ENCODE peak calls at places on chromosomes 16 and 17, in four cellular contexts. M is heart right ventricle, R is neural progenitor cell, J is uterus. T is an unnamed sample. For H3K9me3, the result is how much of the 10 kb centered on the place peaks cover.

GRCh38 chr17:6323626-6324356 is 111.1 kb downstream of the AIPL1 start:
- DNase-seq in M (peak), R (no peak), J (peak), T (no peak)

GRCh38 chr17:64739316-64740058 is 77.4 kb upstream of the SMURF2 start:
- DNase-seq in M (no peak), J (no peak), R (peak), T (no peak)

GRCh38 chr17:48293319-48294192 is 136.5 kb downstream of the SKAP1 start:
- DNase-seq in R (no peak), M (no peak), J (no peak), T (no peak)

GRCh38 chr16:15542261-15542660 is 100.7 kb downstream of the MARF1 start:
- DNase-seq in R (no peak), M (no peak), J (no peak), T (no peak)

GRCh38 chr17:60392845-60393702 is 1.1 kb upstream of the USP32 start:
- DNase-seq in R (peak), M (peak), J (peak), T (peak)

GRCh38 chr16:87305505-87306391 is 11.4 kb downstream of the C16orf95 start:
- DNase-seq in J (no peak), R (peak), M (no peak), T (no peak)

GRCh38 chr16:72836985-72837384 is 210.9 kb downstream of the ZFHX3 start:
- DNase-seq in R (peak), J (no peak), M (no peak), T (no peak)

GRCh38 chr17:15403276-15403939 is 62.0 kb upstream of the TEKT3 start:
- DNase-seq in R (no peak), J (no peak), M (no peak), T (no peak)

GRCh38 chr17:61600621-61601020 is 9.6 kb upstream of the NACA2 start:
- DNase-seq in J (no peak), M (no peak), R (no peak), T (no peak)

DNA sequence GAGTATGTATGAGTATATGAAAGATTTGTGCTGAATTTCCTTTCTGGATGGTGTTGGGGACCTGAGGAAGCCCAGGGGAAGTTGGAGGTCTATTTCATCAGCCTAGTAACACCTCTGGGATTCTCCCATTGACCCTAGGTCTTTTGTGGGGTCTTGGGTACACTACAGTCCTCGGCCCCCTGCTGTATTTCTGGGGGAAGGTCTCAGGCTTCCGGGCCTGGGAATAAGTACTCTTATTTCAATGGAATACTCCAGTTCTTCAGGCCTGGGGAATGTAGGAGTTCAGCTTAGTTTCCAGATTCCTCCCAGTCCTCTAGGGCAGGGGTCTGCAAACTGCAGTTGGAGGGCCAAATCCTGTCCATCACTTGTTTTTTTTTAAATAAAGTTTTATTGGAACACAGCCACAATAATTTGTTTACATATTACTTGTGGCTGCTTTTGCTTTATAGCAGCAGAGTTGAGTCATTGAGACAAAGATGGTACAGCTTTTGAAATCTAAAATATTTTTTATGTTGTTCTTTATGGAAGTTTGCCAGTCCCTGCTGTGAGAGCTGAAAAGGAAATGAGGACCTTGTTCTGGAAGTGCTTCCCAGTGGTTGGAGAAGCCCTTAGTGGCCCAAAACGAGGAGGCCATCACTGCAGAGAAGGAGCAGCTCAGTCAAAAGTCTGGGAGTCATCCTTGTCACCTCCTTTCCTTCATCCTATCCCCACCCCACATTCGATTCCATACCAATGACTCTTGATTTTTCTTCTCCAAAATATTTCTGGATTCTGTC is 142.5 kb upstream of the HS3ST2 start:
- DNase-seq in M (no peak), R (peak), J (no peak), T (no peak)
- TF ChIP-seq CTCF in M (no peak), R (no peak), J (no peak), T (no peak)

GRCh38 chr16:68574479-68574878 is 35.4 kb downstream of the ZFP90 start:
- DNase-seq in R (no peak), M (no peak), J (no peak), T (no peak)
- H3K9me3 ChIP-seq in R (under half), M (half or more), J (under half), T (half or more)

GRCh38 chr16:17972460-17972943 is 364.0 kb downstream of the NPIPA8 start:
- DNase-seq in J (no peak), R (no peak), M (no peak), T (no peak)

GRCh38 chr16:17970366-17970765 is 366.2 kb downstream of the NPIPA8 start:
- DNase-seq in R (no peak), J (no peak), M (no peak), T (no peak)

GRCh38 chr16:17965131-17965530 is 371.4 kb downstream of the NPIPA8 start:
- DNase-seq in R (no peak), J (no peak), M (no peak), T (no peak)

DNA sequence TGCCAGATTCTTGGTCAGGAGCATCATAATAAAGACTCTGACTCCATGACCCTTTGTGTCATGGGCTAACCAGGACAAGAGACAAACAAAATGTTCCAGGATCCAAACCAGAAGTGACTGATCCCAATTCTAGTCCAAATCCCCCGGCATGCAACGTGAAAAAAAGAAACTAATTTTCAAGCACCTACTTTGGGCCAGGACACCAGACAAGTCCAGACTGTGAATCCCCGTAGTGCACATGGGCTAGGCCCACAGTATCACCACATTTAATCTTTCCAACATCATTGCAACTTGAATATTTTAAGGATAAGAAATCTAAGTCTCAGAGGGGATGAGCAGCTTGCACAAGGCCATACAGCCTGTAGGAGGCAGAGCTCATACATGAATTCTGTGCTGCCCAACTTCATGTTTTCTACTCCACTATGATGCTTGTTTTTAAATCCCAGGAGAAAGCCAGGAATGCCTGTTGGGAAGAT is 365.7 kb downstream of the NPIPA8 start:
- DNase-seq in J (peak), R (no peak), M (no peak), T (no peak)
- TF ChIP-seq CTCF in J (peak), R (peak), M (no peak), T (peak)

DNA sequence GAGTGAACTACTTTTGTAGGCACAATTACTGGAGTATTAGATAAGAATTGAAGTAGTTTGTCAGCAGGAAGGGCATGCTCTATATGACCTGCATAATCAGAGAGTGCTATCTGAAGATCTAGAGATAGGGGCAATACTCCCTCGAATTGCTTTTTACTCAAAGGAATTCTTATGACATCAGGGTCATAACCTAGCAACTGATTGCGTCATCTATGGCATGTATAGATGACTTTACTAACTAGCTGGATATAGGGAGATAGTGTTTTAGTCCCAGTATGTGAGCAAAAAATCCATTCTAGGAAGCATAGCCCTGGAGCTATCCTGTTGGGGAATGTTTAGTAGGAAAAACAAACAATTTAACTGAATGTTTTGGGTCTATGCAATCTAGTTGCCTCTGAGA is 109.5 kb upstream of the ZNF267 start:
- DNase-seq in J (no peak), M (no peak), R (no peak), T (no peak)
- H3K9me3 ChIP-seq in J (under half), M (half or more), R (under half), T (half or more)

GRCh38 chr17:39244016-39244599 is 18.4 kb upstream of the STAC2 start:
- DNase-seq in J (no peak), R (no peak), M (no peak), T (no peak)

GRCh38 chr17:39240631-39241030 is 14.9 kb upstream of the STAC2 start:
- DNase-seq in R (no peak), M (no peak), J (no peak), T (no peak)

GRCh38 chr17:39243155-39243554 is 17.4 kb upstream of the STAC2 start:
- DNase-seq in J (no peak), M (no peak), R (no peak), T (no peak)

GRCh38 chr17:39246274-39246673 is 20.5 kb upstream of the STAC2 start:
- DNase-seq in J (no peak), R (no peak), M (no peak), T (no peak)

GRCh38 chr17:39244600-39245570 is 19.1 kb upstream of the STAC2 start:
- DNase-seq in M (peak), J (peak), R (peak), T (peak)
- TF ChIP-seq CTCF in M (peak), J (peak), R (peak), T (peak)

GRCh38 chr17:22410136-22410535 is 717.8 kb downstream of the KCNJ18 start:
- DNase-seq in J (no peak), R (no peak), M (no peak), T (no peak)

GRCh38 chr17:22409160-22409751 is 716.9 kb downstream of the KCNJ18 start:
- DNase-seq in R (no peak), M (no peak), J (no peak), T (no peak)

DNA sequence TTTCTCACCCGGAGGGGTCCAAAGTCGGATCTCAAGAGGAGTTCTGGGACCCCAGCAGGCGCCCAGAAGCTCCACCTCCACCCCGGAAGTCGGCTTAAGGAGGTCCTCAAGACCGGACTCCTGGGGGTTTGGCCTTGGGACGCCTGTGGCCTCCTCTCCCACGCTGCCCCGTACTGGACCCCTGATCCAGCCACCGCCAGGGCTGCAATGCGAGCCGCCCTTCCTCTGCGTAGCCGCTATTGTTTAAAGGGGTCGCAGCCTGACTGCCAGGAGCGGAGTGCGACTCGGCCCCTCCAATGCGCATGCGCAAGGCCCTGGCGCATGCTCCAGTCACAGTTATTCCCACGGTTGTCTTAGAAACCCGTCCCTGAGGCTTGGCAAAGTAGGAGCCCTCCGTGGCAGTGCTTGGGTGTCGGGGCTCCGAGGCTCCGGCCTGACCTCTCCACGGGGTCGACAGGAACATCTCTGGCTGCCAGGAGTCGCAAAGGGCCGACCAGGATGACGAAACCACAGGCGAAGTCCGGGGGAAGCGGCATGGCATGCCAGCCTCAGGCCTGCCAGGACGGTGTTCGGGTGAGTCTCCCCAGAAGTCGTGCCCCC is 719.0 kb downstream of the KCNJ18 start:
- DNase-seq in R (no peak), M (no peak), J (no peak), T (no peak)
- H3K9me3 ChIP-seq in R (under half), M (under half), J (under half), T (under half)

DNA sequence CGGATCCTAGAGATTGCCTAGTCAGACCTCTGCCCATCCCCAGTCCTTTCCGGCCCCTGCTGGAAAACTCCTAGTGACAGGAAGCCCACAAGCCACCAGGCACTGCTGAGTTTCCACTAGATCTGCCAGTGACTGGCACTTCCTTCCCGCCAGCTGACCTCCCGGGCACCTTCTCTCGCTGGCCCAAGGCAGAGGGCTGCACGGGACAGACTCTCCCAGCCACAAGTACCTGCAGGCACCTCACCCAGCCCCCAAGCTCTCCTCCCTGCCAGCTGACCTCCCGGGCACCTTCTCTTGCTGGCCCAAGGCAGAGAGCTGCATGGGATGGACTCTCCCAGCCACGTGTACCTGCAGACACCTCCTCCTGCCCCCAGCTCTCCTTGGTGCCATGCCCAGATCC is 66.3 kb upstream of the DOC2B start:
- DNase-seq in R (no peak), J (peak), M (no peak), T (peak)
- TF ChIP-seq CTCF in R (no peak), J (no peak), M (no peak), T (no peak)

GRCh38 chr16:1390239-1390638 is 24.3 kb downstream of the UNKL start:
- DNase-seq in J (no peak), M (no peak), R (no peak), T (no peak)
- H3K9me3 ChIP-seq in J (under half), M (under half), R (under half), T (under half)

GRCh38 chr17:80219777-80220708 is at the start of the genes SGSH and SLC26A11:
- DNase-seq in J (peak), R (peak), M (peak), T (peak)
- TF ChIP-seq CTCF in J (no peak), R (no peak), M (no peak), T (no peak)

GRCh38 chr16:919658-920631 is 50.8 kb downstream of the LMF1 start:
- DNase-seq in R (no peak), M (peak), J (no peak), T (no peak)

GRCh38 chr16:916400-916799 is 54.4 kb downstream of the LMF1 start:
- DNase-seq in J (no peak), R (no peak), M (no peak), T (no peak)

GRCh38 chr16:917591-918061 is 53.2 kb downstream of the LMF1 start:
- DNase-seq in R (no peak), J (no peak), M (no peak), T (no peak)

GRCh38 chr16:918741-919657 is 51.8 kb downstream of the LMF1 start:
- DNase-seq in M (no peak), R (no peak), J (no peak), T (no peak)

DNA sequence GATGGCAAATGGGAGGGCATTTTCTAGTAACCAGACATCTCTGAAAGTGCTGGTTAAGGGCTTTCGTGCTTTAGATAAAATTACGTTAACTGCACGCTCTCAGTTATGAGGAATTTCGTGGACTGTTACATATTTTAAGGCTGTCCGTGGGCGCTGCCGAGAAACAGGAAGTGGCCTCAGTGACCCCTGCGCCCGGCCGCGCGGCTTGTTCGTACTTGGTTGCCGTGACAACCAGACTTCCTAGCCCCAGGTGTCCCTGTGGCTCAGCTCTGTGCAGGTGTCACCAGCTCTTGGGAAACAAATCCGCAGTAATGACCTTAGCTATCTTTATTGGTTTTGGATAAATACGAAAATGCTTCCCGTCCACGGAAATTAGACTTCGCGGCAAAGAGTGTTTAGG is 52.7 kb downstream of the LMF1 start:
- DNase-seq in M (no peak), R (peak), J (no peak), T (no peak)
- H3K9me3 ChIP-seq in M (under half), R (under half), J (under half), T (under half)

T was measured in upper lobe of right lung.